ENCODE peak calls at places on chromosomes 4 and X, in eight cellular contexts. O is amygdala; U is SW480; F is RPMI8226; W is nephron progenitor cell; Y is stimulated activated CD8-positive, alpha-beta memory T cell treated with anti-CD3 and anti-CD28 coated beads, Interleukin-7, amount 100 ng/mL, for 24 hours; T is lung; Q is memory B cell. S is an unnamed sample.

GRCh38 chr4:98864560-98864959 is 64.4 kb downstream of the EIF4E start:
- DNase-seq in Y (no peak), O (no peak), F (no peak), W (no peak), U (no peak), T (no peak), Q (no peak), S (peak; percentile 9)

GRCh38 chrX:129632443-129632842 is 22.3 kb downstream of the APLN start:
- DNase-seq in W (no peak), O (no peak), T (no peak), U (no peak), F (no peak), Q (no peak), Y (no peak), S (no peak)

GRCh38 chrX:34859191-34859590 is 83.4 kb upstream of the FAM47B start:
- DNase-seq in W (no peak), U (no peak), O (no peak), F (peak; percentile 2), Q (no peak), Y (no peak), T (no peak), S (no peak)

GRCh38 chr4:101711590-101712255 is 78.8 kb upstream of the BANK1 start:
- DNase-seq in T (no peak), F (no peak), W (no peak), Y (no peak), U (no peak), O (no peak), Q (no peak), S (no peak)

GRCh38 chr4:147768113-147768512 is 36.2 kb downstream of the ARHGAP10 start:
- DNase-seq in Y (no peak), F (no peak), U (no peak), T (no peak), W (no peak), Q (no peak), O (no peak), S (no peak)

GRCh38 chr4:84583871-84584373 is 995 bp downstream of the CDS1 start:
- DNase-seq in U (no peak), T (no peak), O (no peak), Y (no peak), Q (no peak), F (peak; percentile 28), W (no peak), S (no peak)

GRCh38 chr4:95181446-95182306 is 367.1 kb downstream of the UNC5C start:
- DNase-seq in T (no peak), O (no peak), F (no peak), Q (no peak), W (peak; percentile 50), Y (no peak), U (no peak), S (no peak)

GRCh38 chr4:107850438-107850837 is 25.7 kb downstream of the SGMS2 start:
- DNase-seq in W (no peak), U (no peak), T (no peak), O (no peak), Q (no peak), F (no peak), Y (no peak), S (no peak)

GRCh38 chr4:168269879-168270278 is 48.7 kb downstream of the DDX60 start:
- DNase-seq in Y (no peak), Q (no peak), F (no peak), T (no peak), O (no peak), U (no peak), W (no peak), S (no peak)

GRCh38 chr4:133151301-133151680 is 2.2 kb downstream of the PCDH10 start:
- DNase-seq in W (peak; percentile 39), O (peak; percentile 66), F (no peak), T (no peak), Q (no peak), U (no peak), Y (no peak), S (no peak)

GRCh38 chrX:55778322-55778721 is 60.8 kb downstream of the RRAGB start:
- DNase-seq in O (no peak), T (no peak), U (no peak), Q (no peak), Y (no peak), F (no peak), W (no peak), S (no peak)

GRCh38 chr4:176538217-176538925 is 218.6 kb downstream of the SPCS3 start:
- DNase-seq in Q (no peak), T (no peak), Y (no peak), W (no peak), F (no peak), O (no peak), U (no peak), S (no peak)

GRCh38 chr4:103075894-103076776 is at the start of gene SLC9B2:
- DNase-seq in T (peak; percentile 51), Y (peak; percentile 31), O (peak; percentile 54), U (peak; percentile 53), F (peak; percentile 55), W (peak; percentile 71), Q (peak; percentile 50), S (peak; percentile 21)

GRCh38 chr4:40507977-40508376 is 121.7 kb downstream of the RBM47 start:
- DNase-seq in Q (no peak), T (no peak), U (no peak), W (no peak), Y (no peak), F (no peak), O (no peak), S (no peak)

GRCh38 chr4:61200195-61200990 is at the start of gene ADGRL3:
- DNase-seq in U (no peak), W (peak; percentile 82), Q (no peak), F (no peak), T (no peak), Y (no peak), O (peak; percentile 60), S (peak; percentile 6)

GRCh38 chr4:158079661-158080060 is 93.2 kb downstream of the GASK1B start:
- DNase-seq in O (no peak), F (no peak), Q (no peak), Y (no peak), U (no peak), T (no peak), W (no peak), S (no peak)

GRCh38 chr4:100907465-100908454 is 389.9 kb upstream of the EMCN start:
- DNase-seq in F (no peak), Y (no peak), O (no peak), Q (no peak), T (no peak), W (no peak), U (peak; percentile 11), S (peak; percentile 17)

GRCh38 chr4:114599231-114600065 is 841 bp downstream of the UGT8 start:
- DNase-seq in T (no peak), Y (no peak), W (peak; percentile 41), O (peak; percentile 36), Q (no peak), U (peak; percentile 42), F (peak; percentile 27), S (peak; percentile 43)

GRCh38 chr4:40418430-40419230 is 83.5 kb downstream of the CHRNA9 start:
- DNase-seq in Y (no peak), Q (no peak), U (peak; percentile 16), O (no peak), F (no peak), T (no peak), W (no peak), S (no peak)

GRCh38 chrX:8607326-8607725 is 124.6 kb downstream of the ANOS1 start:
- DNase-seq in F (no peak), O (no peak), Y (no peak), T (no peak), U (peak; percentile 2), Q (no peak), W (no peak), S (no peak)

GRCh38 chr4:26779674-26780073 is 81.0 kb upstream of the STIM2 start:
- DNase-seq in T (no peak), Y (no peak), Q (no peak), W (no peak), U (no peak), F (no peak), O (no peak), S (no peak)

GRCh38 chr4:99383833-99384392 is 31.4 kb upstream of the ADH1C start:
- DNase-seq in Q (no peak), O (no peak), W (no peak), T (no peak), F (no peak), U (no peak), Y (no peak), S (no peak)

GRCh38 chr4:42401171-42401570 is 3.9 kb downstream of the SHISA3 start:
- DNase-seq in U (peak; percentile 4), Q (no peak), W (no peak), T (no peak), F (no peak), O (no peak), Y (no peak), S (no peak)

GRCh38 chrX:55118574-55118973 is 29.8 kb downstream of the PAGE2 start:
- DNase-seq in Y (no peak), W (no peak), F (no peak), Q (no peak), O (no peak), T (no peak), U (no peak), S (no peak)

GRCh38 chrX:136166221-136166855 is 19.0 kb downstream of the FHL1 start:
- DNase-seq in T (no peak), U (no peak), Y (no peak), O (peak; percentile 0), Q (no peak), F (no peak), W (no peak), S (peak; percentile 9)

GRCh38 chr4:15001248-15001824 is 945 bp upstream of the CPEB2 start:
- DNase-seq in F (peak; percentile 55), Y (peak; percentile 3), Q (peak; percentile 44), U (peak; percentile 78), T (peak; percentile 80), O (peak; percentile 70), W (peak; percentile 46), S (peak; percentile 35)

S was measured in Calu3.